ENCODE peak calls at places on chromosomes 16 and 17, in five cellular contexts. K is transverse colon; T is IMR-90; X is CD8-positive, alpha-beta T cell; Z is upper lobe of right lung. C is an unnamed sample. For H3K27me3, the result is how much of the 10 kb centered on the place peaks cover.

GRCh38 chr16:48576927-48577326 is 33.1 kb downstream of the N4BP1 start:
- DNase-seq in T (peak), Z (no peak), K (no peak), X (no peak), C (no peak)

GRCh38 chr16:49337814-49338350 is 35.7 kb upstream of the C16orf78 start:
- DNase-seq in T (no peak), Z (no peak), K (no peak), X (no peak), C (peak)

GRCh38 chr17:4811471-4811870 is 4.5 kb downstream of the PLD2 start:
- DNase-seq in T (no peak), K (no peak), X (no peak), Z (no peak), C (no peak)

GRCh38 chr16:12458591-12459400 is 344.9 kb downstream of the CPPED1 start:
- DNase-seq in K (peak), Z (peak), X (peak), T (no peak), C (no peak)

GRCh38 chr16:59899940-59900339 is 1165.8 kb upstream of the GOT2 start:
- DNase-seq in K (no peak), T (no peak), Z (no peak), X (no peak), C (no peak)

GRCh38 chr16:4315185-4316102 is at the start of gene GLIS2:
- DNase-seq in K (peak), T (peak), Z (peak), X (no peak), C (no peak)

GRCh38 chr17:59572301-59572924 is 7.0 kb downstream of the DHX40 start:
- DNase-seq in T (peak), X (no peak), K (no peak), Z (no peak), C (no peak)

GRCh38 chr16:87921236-87921773 is 15.0 kb downstream of the CA5A start:
- DNase-seq in Z (no peak), K (no peak), X (no peak), T (no peak), C (no peak)

GRCh38 chr17:67515490-67516088 is 138.5 kb downstream of the PITPNC1 start:
- DNase-seq in K (no peak), X (no peak), T (no peak), Z (no peak), C (no peak)

GRCh38 chr17:41404024-41404651 is 6.7 kb upstream of the KRT31 start:
- DNase-seq in X (peak), K (no peak), T (peak), Z (no peak), C (no peak)

GRCh38 chr16:85296859-85297698 is 184.8 kb upstream of the CIBAR2 start:
- DNase-seq in Z (peak), K (peak), T (no peak), X (peak), C (no peak)

GRCh38 chr17:55576237-55576998 is 65.2 kb upstream of the SMIM36 start:
- DNase-seq in Z (no peak), X (no peak), K (no peak), T (peak), C (no peak)

GRCh38 chr17:8736362-8736761 is 8.3 kb downstream of the CCDC42 start:
- DNase-seq in X (no peak), K (no peak), Z (no peak), T (no peak), C (no peak)

GRCh38 chr17:28744802-28745051 is 916 bp downstream of the TRAF4 start:
- DNase-seq in Z (no peak), X (no peak), T (no peak), K (no peak), C (no peak)

GRCh38 chr16:67441289-67441753 is 10.4 kb downstream of the HSD11B2 start:
- DNase-seq in K (peak), Z (peak), T (no peak), X (no peak), C (no peak)

GRCh38 chr16:68385371-68385770 is 62.9 kb downstream of the SMPD3 start:
- DNase-seq in X (no peak), T (no peak), Z (no peak), K (no peak), C (no peak)

GRCh38 chr17:49259663-49260010 is 29.1 kb upstream of the PHOSPHO1 start:
- DNase-seq in X (no peak), K (no peak), T (no peak), Z (no peak), C (no peak)

GRCh38 chr17:72754513-72754912 is 338.0 kb downstream of the SLC39A11 start:
- DNase-seq in X (no peak), Z (no peak), K (no peak), T (peak), C (no peak)

GRCh38 chr16:49932943-49933342 is 77.0 kb upstream of the ZNF423 start:
- DNase-seq in K (no peak), Z (peak), T (peak), X (no peak), C (no peak)

GRCh38 chr17:78416791-78417530 is 38.5 kb downstream of the PGS1 start:
- DNase-seq in K (peak), T (no peak), Z (no peak), X (no peak), C (no peak)

GRCh38 chr17:45441536-45442310 is 9.1 kb upstream of the ARHGAP27 start:
- DNase-seq in K (no peak), X (no peak), Z (peak), T (no peak), C (no peak)

GRCh38 chr17:54948380-54948779 is 20.1 kb downstream of the COX11 start:
- DNase-seq in Z (no peak), X (no peak), T (peak), K (no peak), C (no peak)

GRCh38 chr17:67574658-67575293 is 143.0 kb upstream of the NOL11 start:
- DNase-seq in K (no peak), X (no peak), Z (no peak), T (no peak), C (no peak)

GRCh38 chr16:83552193-83552592 is 255.6 kb upstream of the HSBP1 start:
- DNase-seq in T (peak), K (no peak), X (no peak), Z (no peak), C (no peak)

GRCh38 chr16:68503334-68503733 is 35.8 kb upstream of the ZFP90 start:
- DNase-seq in X (no peak), K (no peak), T (peak), Z (no peak), C (no peak)

GRCh38 chr17:63151981-63152523 is 186.0 kb downstream of the TANC2 start:
- DNase-seq in X (no peak), K (no peak), T (peak), Z (no peak), C (no peak)

GRCh38 chr16:26531290-26531730 is 535.4 kb upstream of the C16orf82 start:
- DNase-seq in X (no peak), Z (no peak), K (no peak), T (no peak), C (no peak)

GRCh38 chr17:57902117-57902799 is 52.4 kb upstream of the MRPS23 start:
- DNase-seq in T (no peak), X (no peak), K (no peak), Z (no peak), C (no peak)

GRCh38 chr16:27318399-27319256 is 4.9 kb downstream of the IL4R start:
- DNase-seq in X (peak), Z (peak), K (peak), T (peak), C (no peak)

GRCh38 chr17:70034158-70034557 is 40.9 kb upstream of the KCNJ16 start:
- DNase-seq in K (no peak), T (no peak), X (no peak), Z (no peak), C (no peak)

GRCh38 chr17:15915996-15916395 is 28.9 kb upstream of the ADORA2B start:
- DNase-seq in Z (no peak), K (no peak), T (no peak), X (no peak), C (no peak)

GRCh38 chr17:75155191-75155601 is 884 bp upstream of the JPT1 start:
- DNase-seq in X (no peak), T (no peak), Z (no peak), K (no peak), C (no peak)

GRCh38 chr17:9862191-9862590 is 36.5 kb downstream of the GLP2R start:
- DNase-seq in Z (no peak), T (peak), X (no peak), K (no peak), C (no peak)

GRCh38 chr17:64491995-64492394 is 4.9 kb downstream of the POLG2 start:
- DNase-seq in T (peak), K (no peak), Z (no peak), X (no peak), C (no peak)

GRCh38 chr16:23914935-23915549 is 79.3 kb downstream of the PRKCB start:
- DNase-seq in K (no peak), X (no peak), T (no peak), Z (no peak), C (no peak)

GRCh38 chr17:66964083-66964771 is at the start of gene CACNG4:
- DNase-seq in X (no peak), K (no peak), Z (no peak), T (no peak), C (no peak)

GRCh38 chr16:8678068-8678927 is 3.9 kb downstream of the ABAT start:
- DNase-seq in T (peak), K (no peak), X (no peak), Z (no peak), C (no peak)

GRCh38 chr17:75289832-75290337 is 652 bp upstream of the SLC25A19 start:
- DNase-seq in X (peak), T (peak), Z (peak), K (peak), C (no peak)

GRCh38 chr16:51657844-51658243 is 506.8 kb upstream of the SALL1 start:
- DNase-seq in X (no peak), K (no peak), Z (no peak), T (no peak), C (no peak)

GRCh38 chr16:50351952-50352351 is 16.8 kb downstream of the BRD7 start:
- DNase-seq in T (no peak), X (no peak), Z (no peak), K (no peak), C (no peak)

DNA sequence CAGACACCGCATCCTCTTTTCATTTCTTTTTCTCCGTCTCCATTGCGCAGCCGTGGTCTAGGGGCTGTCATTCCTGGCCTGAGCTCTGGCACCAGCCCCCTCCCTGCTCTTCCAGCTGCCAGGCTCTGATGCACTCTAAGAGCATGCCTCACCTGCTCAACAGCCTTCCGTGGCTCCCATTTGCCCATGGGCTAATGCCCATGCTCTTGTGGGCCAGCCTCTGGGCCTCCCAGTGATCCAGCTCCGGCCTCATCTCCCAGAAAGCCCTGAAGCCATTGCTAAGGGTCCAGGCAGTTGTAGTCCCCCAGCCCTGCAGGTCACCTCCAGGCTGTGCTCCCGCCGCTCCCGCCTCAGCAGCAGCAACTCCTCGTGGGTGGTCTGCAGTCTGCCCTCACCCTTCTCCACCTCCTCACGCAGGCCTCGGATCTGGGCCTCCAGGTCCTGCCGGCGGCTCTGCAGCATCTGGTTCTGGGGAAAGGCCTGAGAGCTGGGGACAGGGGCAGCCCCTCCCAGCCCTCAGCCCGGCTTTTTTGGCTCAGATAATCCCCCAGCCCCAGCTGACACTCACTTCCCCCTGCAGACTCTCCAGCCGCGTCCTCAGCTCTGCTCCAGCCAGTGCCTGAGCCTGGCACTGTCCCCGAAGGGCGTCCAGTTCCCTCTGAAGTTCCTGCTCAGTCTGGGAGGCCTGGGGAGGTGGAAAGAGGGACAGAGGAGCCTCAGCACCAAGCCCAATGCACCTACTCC is 6.4 kb downstream of the BICDL2 start:
- DNase-seq in T (no peak), K (no peak), X (no peak), Z (no peak), C (no peak)
- H3K27me3 ChIP-seq in T (under half), K (half or more), X (under half), Z (under half), C (under half)

GRCh38 chr17:334974-335481 is 17.6 kb downstream of the RPH3AL start:
- DNase-seq in T (no peak), Z (peak), K (no peak), X (no peak), C (no peak)

GRCh38 chr17:330993-331701 is 21.5 kb downstream of the RPH3AL start:
- DNase-seq in Z (peak), K (peak), X (peak), T (no peak), C (no peak)

GRCh38 chr17:332023-332422 is 20.6 kb downstream of the RPH3AL start:
- DNase-seq in T (no peak), K (no peak), Z (peak), X (no peak), C (no peak)

GRCh38 chr17:333626-334396 is 18.8 kb downstream of the RPH3AL start:
- DNase-seq in K (peak), X (no peak), Z (peak), T (peak), C (no peak)

DNA sequence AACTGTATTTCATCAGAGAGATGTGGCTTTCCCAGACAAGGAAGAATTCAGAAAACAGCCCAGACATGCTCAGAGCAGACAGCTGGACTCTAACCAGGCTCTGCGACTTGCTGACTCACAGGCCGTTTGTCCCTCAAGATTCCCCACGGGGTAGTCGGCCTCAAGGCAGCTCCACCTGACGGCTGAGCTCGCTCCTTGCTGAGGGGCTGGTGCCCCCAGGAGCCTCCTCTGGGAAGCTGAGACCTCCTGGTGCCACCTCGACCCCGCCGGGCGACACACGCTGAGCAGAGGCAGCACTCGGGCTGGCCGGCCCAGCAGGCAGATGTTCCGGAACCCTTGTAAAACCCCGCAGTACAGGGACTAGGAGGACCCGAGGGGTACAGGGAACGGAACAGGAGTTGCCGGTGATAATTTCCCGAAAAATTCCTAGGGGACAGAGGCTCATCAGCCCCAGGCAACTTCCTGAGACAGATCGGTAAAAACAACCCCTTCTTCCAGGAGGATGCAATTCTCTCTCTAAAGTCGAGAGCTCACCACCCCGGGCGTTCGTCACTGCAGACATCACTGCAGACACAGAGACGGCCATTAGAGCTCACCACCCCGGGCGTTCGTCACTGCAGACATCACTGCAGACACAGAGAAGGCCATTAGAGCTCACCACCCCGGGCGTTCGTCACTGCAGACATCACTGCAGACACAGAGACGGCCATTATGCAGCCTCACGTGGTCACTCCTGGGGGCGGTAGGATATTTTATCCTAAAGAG is 19.9 kb downstream of the RPH3AL start:
- DNase-seq in X (no peak), Z (peak), T (peak), K (no peak), C (no peak)
- H3K4me3 ChIP-seq in X (no peak), Z (no peak), T (no peak), K (no peak), C (peak)

DNA sequence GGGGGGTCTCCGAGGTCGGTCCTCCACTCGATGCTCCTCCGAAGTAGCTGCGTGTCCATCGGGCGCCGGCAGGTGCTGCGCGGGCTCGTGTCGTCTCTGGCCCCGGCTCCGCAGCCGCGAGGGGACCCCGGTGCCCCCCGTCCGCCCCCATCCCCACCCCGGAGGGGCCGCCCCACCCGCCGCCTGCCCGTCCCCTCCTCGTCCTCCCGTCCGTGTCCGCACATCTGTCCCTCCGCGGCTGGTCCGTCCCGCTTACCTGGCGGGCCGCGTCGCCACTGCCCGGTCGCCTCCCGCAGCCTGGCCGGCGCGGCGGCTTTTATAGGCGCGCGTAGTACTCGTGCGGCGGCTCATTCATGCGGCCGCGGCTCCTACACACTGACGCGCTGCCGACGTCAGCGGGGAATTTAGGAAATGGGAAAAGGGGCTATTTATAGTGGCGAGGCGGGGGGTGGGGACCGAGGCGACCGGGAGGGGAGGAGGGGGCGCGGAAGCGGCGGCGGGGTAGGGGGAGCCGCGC is 4.0 kb upstream of the HIC1 start:
- DNase-seq in X (no peak), K (peak), Z (no peak), T (peak), C (no peak)
- H3K27me3 ChIP-seq in X (under half), K (half or more), Z (under half), T (under half), C (under half)

DNA sequence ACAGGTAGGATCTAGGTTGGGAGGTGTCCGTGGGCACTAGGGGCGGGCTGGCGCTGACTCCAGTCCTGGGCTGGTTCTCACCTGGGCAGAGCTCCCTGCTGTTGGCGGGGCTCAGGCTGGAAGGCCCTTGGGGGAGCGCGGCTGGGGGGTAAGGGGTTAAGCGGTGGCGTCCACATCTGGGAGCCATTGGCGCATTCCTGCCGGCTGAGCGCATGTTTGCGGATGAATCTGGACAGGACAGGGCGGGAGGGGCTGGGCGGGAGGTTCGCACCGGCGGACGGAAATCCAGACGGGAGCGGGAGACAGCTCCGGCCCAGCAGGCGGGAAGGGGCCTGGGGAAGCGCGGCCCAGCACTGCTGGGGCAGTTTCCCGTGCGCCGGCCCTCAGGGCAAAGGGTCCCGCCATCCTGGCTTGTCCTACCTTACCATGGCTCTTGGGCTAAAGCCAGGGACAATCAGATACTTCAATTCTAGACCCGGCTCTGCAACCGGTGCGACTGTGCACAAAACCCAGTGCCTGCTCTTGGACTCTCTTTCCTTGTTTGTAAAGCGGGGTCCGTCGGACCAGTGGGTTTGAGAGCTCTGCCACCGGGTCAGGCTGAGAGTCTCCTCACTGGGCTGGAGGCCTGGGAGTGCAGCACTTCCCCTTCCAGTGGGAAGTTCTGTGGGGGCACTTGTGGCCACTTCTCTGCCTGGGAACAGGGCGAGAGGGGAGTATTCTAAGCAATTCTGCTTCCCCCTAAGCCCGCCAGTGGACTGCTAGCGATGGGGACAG is 7.8 kb downstream of the RARA start:
- DNase-seq in X (no peak), T (peak), K (peak), Z (peak), C (no peak)
- H3K4me3 ChIP-seq in X (no peak), T (no peak), K (no peak), Z (peak), C (peak)

GRCh38 chr16:1137604-1138003 is 15.3 kb upstream of the CACNA1H start:
- DNase-seq in T (peak), K (no peak), Z (no peak), X (no peak), C (no peak)
- H3K27me3 ChIP-seq in T (under half), K (half or more), Z (under half), X (under half), C (under half)

DNA sequence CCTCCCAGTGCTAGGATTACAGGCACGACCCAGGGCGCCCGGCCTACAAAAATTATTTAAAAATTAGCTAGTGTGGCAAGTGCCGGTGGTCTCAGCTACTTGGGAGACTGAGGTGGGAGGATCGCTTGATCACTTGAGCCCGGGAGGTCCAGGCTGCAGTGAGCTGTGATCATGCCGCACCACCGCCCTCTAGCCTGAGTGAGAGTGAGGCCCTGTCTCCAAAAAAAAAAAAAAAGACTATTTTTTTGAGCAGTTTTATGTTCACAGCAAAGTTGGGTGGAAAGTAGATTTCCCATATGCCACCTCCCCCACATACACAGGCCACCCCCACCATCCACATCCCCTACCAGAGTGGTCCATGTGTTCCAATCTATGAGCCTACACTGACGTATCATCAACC is 84.9 kb downstream of the MGAT5B start:
- DNase-seq in T (no peak), Z (no peak), X (no peak), K (no peak), C (no peak)
- H3K4me3 ChIP-seq in T (no peak), Z (no peak), X (no peak), K (no peak), C (no peak)

GRCh38 chr17:6671431-6671830 is 19.9 kb downstream of the C17orf100 start:
- DNase-seq in T (no peak), K (no peak), Z (no peak), X (no peak), C (no peak)

GRCh38 chr17:6670999-6671398 is 19.4 kb downstream of the C17orf100 start:
- DNase-seq in Z (no peak), T (no peak), K (no peak), X (no peak), C (no peak)

GRCh38 chr17:6669479-6670212 is 18.1 kb downstream of the C17orf100 start:
- DNase-seq in Z (no peak), T (no peak), X (no peak), K (no peak), C (no peak)

GRCh38 chr17:6668727-6669425 is 17.3 kb downstream of the C17orf100 start:
- DNase-seq in X (no peak), T (no peak), Z (no peak), K (no peak), C (peak)

GRCh38 chr17:6670571-6670970 is 19.0 kb downstream of the C17orf100 start:
- DNase-seq in T (no peak), K (no peak), Z (no peak), X (no peak), C (no peak)
- H3K27me3 ChIP-seq in T (under half), K (under half), Z (under half), X (under half), C (under half)

C was measured in vagina.